ENCODE peak calls at places on chromosomes 6 and 20, in eight cellular contexts. J, I, K, S, D, Z, U and G are unnamed samples.
A peak's percentile ranks its signal among the peaks of the same experiment; 100 is the strongest.

GRCh38 chr20:15951711-15952110 is 621.5 kb downstream of the KIF16B start:
- DNase-seq in U (no peak), S (no peak), Z (no peak), D (no peak), K (no peak), J (no peak), I (no peak), G (no peak)

GRCh38 chr6:107075951-107076381 is 39.3 kb downstream of the BEND3 start:
- DNase-seq in Z (no peak), I (peak; percentile 42), S (peak; percentile 66), U (no peak), K (no peak), J (no peak), D (peak; percentile 15), G (no peak)

GRCh38 chr6:45617441-45617840 is 239.7 kb upstream of the SUPT3H start:
- DNase-seq in Z (no peak), D (peak; percentile 19), S (peak; percentile 54), U (no peak), I (no peak), J (no peak), K (no peak), G (no peak)

GRCh38 chr20:58542411-58543095 is 27.4 kb upstream of the APCDD1L start:
- DNase-seq in K (no peak), D (peak; percentile 36), I (peak; percentile 28), S (no peak), J (no peak), Z (no peak), U (no peak), G (no peak)

GRCh38 chr6:54865091-54865631 is 18.6 kb downstream of the FAM83B start:
- DNase-seq in K (no peak), J (peak; percentile 10), D (no peak), S (no peak), Z (no peak), I (no peak), U (no peak), G (no peak)

GRCh38 chr6:165448210-165448609 is 138.8 kb upstream of the C6orf118 start:
- DNase-seq in S (no peak), I (peak; percentile 65), J (peak; percentile 46), K (no peak), D (no peak), Z (no peak), U (no peak), G (no peak)

GRCh38 chr6:97470322-97470721 is 187.3 kb upstream of the MMS22L start:
- DNase-seq in U (no peak), S (no peak), D (no peak), J (no peak), Z (no peak), K (no peak), I (no peak), G (no peak)

GRCh38 chr6:90730191-90730673 is 143.4 kb upstream of the MAP3K7 start:
- DNase-seq in Z (no peak), U (no peak), D (no peak), K (no peak), S (no peak), J (no peak), I (no peak), G (no peak)

GRCh38 chr20:23647346-23647745 is 9.6 kb upstream of the CST3 start:
- DNase-seq in U (no peak), Z (no peak), K (no peak), J (no peak), D (peak; percentile 39), I (peak; percentile 8), S (peak; percentile 52), G (no peak)

GRCh38 chr6:117487831-117488230 is 5.4 kb downstream of the DCBLD1 start:
- DNase-seq in J (no peak), I (no peak), K (no peak), U (no peak), S (peak; percentile 53), Z (no peak), D (peak; percentile 86), G (no peak)

GRCh38 chr20:54173653-54174451 is at the start of gene CYP24A1:
- DNase-seq in I (peak; percentile 81), J (peak; percentile 65), U (no peak), S (peak; percentile 4), K (no peak), Z (no peak), D (no peak), G (no peak)

GRCh38 chr20:54180931-54181330 is 7.1 kb upstream of the CYP24A1 start:
- DNase-seq in Z (no peak), D (no peak), S (no peak), K (no peak), U (no peak), I (no peak), J (no peak), G (no peak)

GRCh38 chr6:134835998-134836397 is 113.9 kb downstream of the ALDH8A1 start:
- DNase-seq in J (no peak), D (peak; percentile 44), Z (no peak), U (no peak), K (no peak), I (no peak), S (peak; percentile 62), G (no peak)

GRCh38 chr20:45952861-45953260 is 18.4 kb downstream of the PCIF1 start:
- DNase-seq in J (no peak), I (no peak), U (no peak), K (no peak), Z (no peak), S (no peak), D (no peak), G (no peak)

GRCh38 chr20:57779401-57780003 is 69.7 kb upstream of the PMEPA1 start:
- DNase-seq in K (no peak), J (no peak), S (no peak), I (peak; percentile 86), D (no peak), Z (no peak), U (no peak), G (no peak)

GRCh38 chr6:69422474-69422873 is 374.3 kb downstream of the LMBRD1 start:
- DNase-seq in I (no peak), Z (no peak), S (no peak), J (peak; percentile 39), U (no peak), D (no peak), K (no peak), G (no peak)

GRCh38 chr6:69424581-69424980 is 372.2 kb downstream of the LMBRD1 start:
- DNase-seq in S (no peak), J (no peak), U (no peak), K (no peak), Z (no peak), I (no peak), D (no peak), G (no peak)

GRCh38 chr6:69421986-69422385 is 374.8 kb downstream of the LMBRD1 start:
- DNase-seq in U (no peak), D (no peak), I (no peak), J (no peak), K (no peak), S (no peak), Z (no peak), G (no peak)

GRCh38 chr6:69423785-69424184 is 373.0 kb downstream of the LMBRD1 start:
- DNase-seq in K (no peak), S (no peak), U (no peak), Z (no peak), J (no peak), I (no peak), D (no peak), G (no peak)

DNA sequence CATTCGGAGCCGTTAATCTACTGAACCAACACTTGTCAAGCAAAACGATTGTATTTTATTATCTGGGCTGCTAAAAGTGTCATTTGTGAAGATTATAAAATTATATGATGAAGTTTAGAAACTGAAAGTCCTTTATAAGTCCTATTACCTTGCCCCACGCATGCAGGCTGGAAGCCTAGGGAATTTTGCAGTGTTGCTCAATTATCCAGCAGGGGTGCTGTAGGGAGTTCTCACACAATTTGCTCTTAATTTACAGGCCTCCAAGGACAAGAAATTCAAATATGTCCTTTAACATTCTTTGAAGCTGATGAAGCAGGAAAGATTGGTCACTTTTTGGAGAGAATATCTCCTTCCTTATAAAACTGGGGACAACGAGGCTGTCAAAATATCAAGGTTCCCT is 368.9 kb downstream of the LMBRD1 start:
- DNase-seq in D (no peak), S (no peak), U (no peak), J (peak; percentile 8), I (peak; percentile 65), Z (no peak), K (no peak), G (no peak)
- TF ChIP-seq CTCF in D (no peak), S (no peak), U (no peak), J (no peak), I (peak; percentile 53), Z (no peak), K (no peak), G (no peak)

DNA sequence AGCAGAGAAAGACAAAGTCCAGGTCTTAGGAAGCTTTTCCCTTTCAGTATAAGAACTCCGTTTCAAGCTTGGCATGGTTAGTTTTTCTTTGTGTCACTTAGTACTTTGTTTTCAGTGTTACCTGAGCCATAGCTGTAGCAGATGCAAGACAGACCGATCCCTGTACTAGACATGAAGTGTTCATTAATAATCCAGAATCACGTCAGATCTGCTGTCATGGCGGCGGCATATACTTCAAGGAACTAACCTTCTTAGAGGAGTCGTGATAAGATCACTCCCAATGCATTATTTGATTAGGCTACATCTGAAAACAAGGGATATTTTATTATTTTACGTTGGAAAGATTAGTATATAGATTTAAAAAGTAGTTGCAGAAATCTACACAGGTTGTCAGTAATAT is 83.9 kb downstream of the AFDN start:
- DNase-seq in U (no peak), D (no peak), Z (no peak), J (no peak), S (no peak), I (no peak), K (no peak), G (no peak)
- H3K36me3 ChIP-seq in U (peaks cover 9% of the 10 kb centered on the region), D (peaks cover 6% of the 10 kb centered on the region), Z (peaks cover 12% of the 10 kb centered on the region), J (peaks cover 30% of the 10 kb centered on the region), S (peaks cover 60% of the 10 kb centered on the region), I (peaks cover 92% of the 10 kb centered on the region), K (peaks cover 39% of the 10 kb centered on the region), G (peaks cover 3% of the 10 kb centered on the region)

GRCh38 chr6:6591778-6592388 is 3.4 kb downstream of the LY86 start:
- DNase-seq in S (no peak), J (no peak), D (no peak), K (peak; percentile 42), I (peak; percentile 38), U (peak; percentile 44), Z (peak; percentile 43), G (peak; percentile 62)
- H3K27me3 ChIP-seq in S (no peaks in the 10 kb centered on the region), J (no peaks in the 10 kb centered on the region), D (no peaks in the 10 kb centered on the region), K (no peaks in the 10 kb centered on the region), I (no peaks in the 10 kb centered on the region), U (no peaks in the 10 kb centered on the region), Z (no peaks in the 10 kb centered on the region), G (no peaks in the 10 kb centered on the region)

GRCh38 chr6:33276581-33276863 is 401 bp upstream of the B3GALT4 start:
- DNase-seq in Z (no peak), J (no peak), I (no peak), D (no peak), K (no peak), U (no peak), S (no peak), G (no peak)

GRCh38 chr6:33277663-33278391 is 904 bp downstream of the B3GALT4 start:
- DNase-seq in S (no peak), D (no peak), I (peak; percentile 66), K (no peak), J (peak; percentile 29), U (no peak), Z (no peak), G (peak; percentile 77)

GRCh38 chr6:33278392-33278741 is 1.4 kb downstream of the B3GALT4 start:
- DNase-seq in U (no peak), Z (no peak), J (no peak), S (no peak), D (no peak), I (no peak), K (no peak), G (no peak)

GRCh38 chr6:33278810-33279209 is 1.9 kb downstream of the B3GALT4 start:
- DNase-seq in I (no peak), U (no peak), J (no peak), K (no peak), S (no peak), Z (no peak), D (no peak), G (no peak)

GRCh38 chr6:33276864-33277662 is at the start of gene B3GALT4:
- DNase-seq in D (peak; percentile 68), K (peak; percentile 61), Z (peak; percentile 81), S (peak; percentile 79), U (peak; percentile 77), I (peak; percentile 95), J (peak; percentile 93), G (peak; percentile 94)
- TF ChIP-seq CTCF in D (peak; percentile 44), K (peak; percentile 60), Z (peak; percentile 41), S (peak; percentile 43), U (no peak), I (peak; percentile 79), J (peak; percentile 59), G (peak; percentile 35)